ENCODE peak calls at places on chromosome 5, in seven cellular contexts. B is tibial artery; J is GM13976; Z is foreskin fibroblast; Y is GM23338; C is AG09309; Q is activated CD8-positive, alpha-beta T cell treated with anti-CD3 and anti-CD28 coated beads for 36 hours. M is an unnamed sample.
A peak's percentile ranks its signal among the peaks of the same experiment; 100 is the strongest.

GRCh38 chr5:158147227-158147626 is 288.3 kb upstream of the CLINT1 start:
- DNase-seq in B (no peak), J (no peak), Z (no peak), Y (no peak), C (no peak), Q (no peak), M (no peak)

GRCh38 chr5:65461490-65461889 is 20.2 kb downstream of the ADAMTS6 start:
- DNase-seq in B (no peak), J (no peak), Z (no peak), Y (no peak), C (no peak), Q (no peak), M (no peak)

GRCh38 chr5:129361441-129362025 is 98.6 kb upstream of the ADAMTS19 start:
- DNase-seq in B (no peak), J (peak; percentile 2), Z (peak; percentile 6), Y (peak; percentile 72), C (no peak), Q (no peak), M (no peak)

GRCh38 chr5:164934039-164934438 is 1428.6 kb downstream of the MAT2B start:
- DNase-seq in B (no peak), J (no peak), Z (no peak), Y (no peak), C (no peak), Q (no peak), M (no peak)

GRCh38 chr5:22651355-22651754 is 201.8 kb downstream of the CDH12 start:
- DNase-seq in B (no peak), J (no peak), Z (no peak), Y (no peak), C (no peak), Q (no peak), M (no peak)

GRCh38 chr5:121870489-121870888 is 18.8 kb downstream of the FTMT start:
- DNase-seq in B (no peak), J (no peak), Z (no peak), Y (peak; percentile 19), C (no peak), Q (no peak), M (no peak)

GRCh38 chr5:1896602-1897376 is 14.1 kb upstream of the IRX4 start:
- DNase-seq in B (no peak), J (no peak), Z (no peak), Y (no peak), C (no peak), Q (no peak), M (no peak)

GRCh38 chr5:172692981-172693380 is 51.9 kb downstream of the NEURL1B start:
- DNase-seq in B (no peak), J (no peak), Z (no peak), Y (no peak), C (no peak), Q (no peak), M (no peak)

GRCh38 chr5:141734501-141735231 is 52.6 kb upstream of the ARAP3 start:
- DNase-seq in B (no peak), J (peak; percentile 63), Z (peak; percentile 54), Y (peak; percentile 93), C (peak; percentile 4), Q (peak; percentile 57), M (peak; percentile 7)

GRCh38 chr5:7094626-7095025 is 301.3 kb upstream of the ADCY2 start:
- DNase-seq in B (no peak), J (no peak), Z (no peak), Y (peak; percentile 78), C (no peak), Q (peak; percentile 15), M (no peak)

GRCh38 chr5:103273952-103274351 is 15.4 kb downstream of the MACIR start:
- DNase-seq in B (no peak), J (no peak), Z (no peak), Y (peak; percentile 9), C (no peak), Q (no peak), M (no peak)

GRCh38 chr5:150065886-150066285 is 20.5 kb downstream of the CSF1R start:
- DNase-seq in B (peak; percentile 95), J (no peak), Z (no peak), Y (no peak), C (no peak), Q (no peak), M (no peak)

GRCh38 chr5:103120607-103121200 is 603 bp downstream of the PPIP5K2 start:
- DNase-seq in B (no peak), J (no peak), Z (peak; percentile 6), Y (peak; percentile 39), C (no peak), Q (peak; percentile 27), M (no peak)

GRCh38 chr5:65101706-65102105 is 333.0 kb downstream of the CWC27 start:
- DNase-seq in B (no peak), J (no peak), Z (no peak), Y (no peak), C (no peak), Q (no peak), M (peak; percentile 69)

GRCh38 chr5:144203750-144204596 is 33.3 kb downstream of the KCTD16 start:
- DNase-seq in B (no peak), J (peak; percentile 34), Z (peak; percentile 53), Y (peak; percentile 86), C (no peak), Q (peak; percentile 61), M (no peak)

GRCh38 chr5:64693636-64694035 is 3.3 kb downstream of the SHISAL2B start:
- DNase-seq in B (no peak), J (no peak), Z (peak; percentile 4), Y (no peak), C (no peak), Q (no peak), M (no peak)

GRCh38 chr5:95591490-95591901 is 28.4 kb upstream of the GPR150 start:
- DNase-seq in B (no peak), J (peak; percentile 17), Z (peak; percentile 79), Y (no peak), C (peak; percentile 37), Q (no peak), M (peak; percentile 43)

GRCh38 chr5:92838253-92838652 is 742.8 kb downstream of the NR2F1-AS1 start:
- DNase-seq in B (no peak), J (peak; percentile 5), Z (no peak), Y (peak; percentile 66), C (no peak), Q (no peak), M (no peak)

GRCh38 chr5:69451941-69452652 is 37.2 kb downstream of the MARVELD2 start:
- DNase-seq in B (no peak), J (no peak), Z (no peak), Y (no peak), C (no peak), Q (no peak), M (no peak)

GRCh38 chr5:72388652-72389051 is 68.5 kb downstream of the PTCD2 start:
- DNase-seq in B (no peak), J (no peak), Z (no peak), Y (no peak), C (no peak), Q (no peak), M (no peak)

GRCh38 chr5:141992349-141992963 is 20.4 kb downstream of the GNPDA1 start:
- DNase-seq in B (peak; percentile 75), J (peak; percentile 49), Z (peak; percentile 38), Y (peak; percentile 88), C (peak; percentile 8), Q (peak; percentile 93), M (no peak)

GRCh38 chr5:98763001-98763630 is 10.3 kb upstream of the RGMB start:
- DNase-seq in B (no peak), J (no peak), Z (peak; percentile 72), Y (peak; percentile 91), C (no peak), Q (no peak), M (peak; percentile 76)

GRCh38 chr5:150596826-150597225 is 43.6 kb upstream of the SYNPO start:
- DNase-seq in B (no peak), J (no peak), Z (no peak), Y (no peak), C (no peak), Q (no peak), M (no peak)

GRCh38 chr5:89484962-89485361 is 602.0 kb upstream of the MEF2C start:
- DNase-seq in B (no peak), J (no peak), Z (no peak), Y (no peak), C (no peak), Q (no peak), M (no peak)

GRCh38 chr5:78373231-78373630 is 12.8 kb downstream of the SCAMP1 start:
- DNase-seq in B (no peak), J (no peak), Z (no peak), Y (peak; percentile 15), C (no peak), Q (no peak), M (no peak)

GRCh38 chr5:78376315-78376714 is 15.9 kb downstream of the SCAMP1 start:
- DNase-seq in B (no peak), J (no peak), Z (no peak), Y (no peak), C (no peak), Q (no peak), M (no peak)

GRCh38 chr5:78377718-78378105 is 17.3 kb downstream of the SCAMP1 start:
- DNase-seq in B (no peak), J (no peak), Z (no peak), Y (no peak), C (no peak), Q (no peak), M (no peak)

DNA sequence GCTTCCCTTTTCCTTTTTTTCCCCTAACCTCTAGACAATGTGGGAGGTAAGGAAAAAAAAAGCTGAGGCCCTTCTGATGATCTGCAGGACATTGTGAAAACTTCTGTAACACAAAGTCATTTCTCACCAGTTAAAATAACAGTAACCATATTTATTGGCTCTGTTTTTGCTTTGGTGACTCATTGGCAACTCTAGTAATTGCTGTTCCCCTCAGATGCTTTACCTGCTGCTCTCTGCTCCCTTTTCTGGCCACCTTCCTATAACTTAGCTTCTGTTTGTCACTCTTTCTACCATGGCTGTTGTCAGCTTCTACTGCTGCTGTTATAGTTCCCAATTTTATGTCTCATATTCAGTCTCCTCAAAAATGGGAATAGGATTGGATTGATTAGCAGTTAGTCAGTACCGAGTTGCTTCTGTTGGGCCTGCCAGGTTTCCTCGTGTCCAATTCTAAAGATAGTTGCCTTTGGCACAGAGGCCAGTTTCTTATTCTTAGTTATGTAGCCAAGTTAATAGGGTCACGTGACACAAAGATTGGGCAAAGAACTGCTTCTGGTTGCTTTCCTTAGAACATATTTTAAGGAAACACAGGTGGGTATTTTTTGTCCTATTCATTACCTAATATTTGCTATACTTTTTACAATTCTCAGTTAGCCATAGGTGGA is 16.8 kb downstream of the SCAMP1 start:
- DNase-seq in B (peak; percentile 69), J (no peak), Z (peak; percentile 8), Y (no peak), C (no peak), Q (no peak), M (no peak)
- TF ChIP-seq CTCF in B (no peak), J (no peak), Z (no peak), Y (no peak), C (no peak), Q (no peak), M (no peak)

GRCh38 chr5:11046160-11046559 is 285.1 kb upstream of the DAP start:
- DNase-seq in B (no peak), J (no peak), Z (no peak), Y (peak; percentile 43), C (no peak), Q (no peak), M (no peak)
- TF ChIP-seq CTCF in B (no peak), J (no peak), Z (peak; percentile 31), Y (peak; percentile 78), C (peak; percentile 36), Q (no peak), M (peak; percentile 38)

GRCh38 chr5:160119905-160120266 is 636 bp upstream of the PWWP2A start:
- DNase-seq in B (no peak), J (no peak), Z (no peak), Y (no peak), C (no peak), Q (no peak), M (no peak)
- TF ChIP-seq CTCF in B (peak; percentile 48), J (no peak), Z (no peak), Y (no peak), C (no peak), Q (no peak), M (peak; percentile 33)

GRCh38 chr5:54959673-54960418 is 25.5 kb downstream of the ESM1 start:
- DNase-seq in B (no peak), J (no peak), Z (no peak), Y (peak; percentile 82), C (no peak), Q (peak; percentile 72), M (no peak)
- TF ChIP-seq CTCF in B (no peak), J (peak; percentile 7), Z (no peak), Y (peak; percentile 71), C (peak; percentile 31), Q (peak; percentile 53), M (peak; percentile 39)

M was measured in AG04450.